ENCODE peak calls at places on chromosomes 5 and 9, in six cellular contexts. H is left ventricle myocardium inferior, K is body of pancreas, G is H1, W is colonic mucosa, P is testis. O is an unnamed sample.

GRCh38 chr5:22998775-22999174 is 145.6 kb upstream of the CDH12 start:
- DNase-seq in H (no peak), K (no peak), G (no peak), W (no peak), P (no peak), O (no peak)

GRCh38 chr9:111483862-111484563 is at the start of gene ECPAS:
- DNase-seq in H (peak), K (peak), G (peak), W (peak), P (peak), O (no peak)

GRCh38 chr5:142767178-142767577 is 3.0 kb upstream of the ARHGAP26 start:
- DNase-seq in H (no peak), K (no peak), G (no peak), W (no peak), P (no peak), O (no peak)

GRCh38 chr5:173823721-173824567 is 64.2 kb upstream of the CPEB4 start:
- DNase-seq in H (no peak), K (peak), G (no peak), W (peak), P (no peak), O (peak)

GRCh38 chr5:38466444-38467189 is 89.8 kb downstream of the LIFR start:
- DNase-seq in H (peak), K (peak), G (no peak), W (peak), P (peak), O (no peak)

GRCh38 chr9:127945338-127945737 is 7.7 kb upstream of the DPM2 start:
- DNase-seq in H (no peak), K (no peak), G (no peak), W (no peak), P (no peak), O (no peak)

GRCh38 chr9:121574771-121575519 is 75.3 kb upstream of the GGTA1 start:
- DNase-seq in H (no peak), K (no peak), G (no peak), W (no peak), P (no peak), O (no peak)

GRCh38 chr9:135471751-135472640 is 7.6 kb upstream of the PPP1R26 start:
- DNase-seq in H (no peak), K (no peak), G (no peak), W (no peak), P (no peak), O (no peak)

GRCh38 chr5:113125371-113125770 is 148.8 kb downstream of the DCP2 start:
- DNase-seq in H (no peak), K (no peak), G (no peak), W (no peak), P (no peak), O (no peak)

GRCh38 chr5:79802995-79803394 is 113.4 kb downstream of the CMYA5 start:
- DNase-seq in H (no peak), K (no peak), G (no peak), W (no peak), P (no peak), O (no peak)

GRCh38 chr9:114690308-114690707 is 8.3 kb upstream of the TEX48 start:
- DNase-seq in H (no peak), K (no peak), G (no peak), W (no peak), P (no peak), O (no peak)

GRCh38 chr9:75167281-75167680 is 79.0 kb downstream of the OSTF1 start:
- DNase-seq in H (no peak), K (no peak), G (no peak), W (no peak), P (no peak), O (no peak)

GRCh38 chr5:113276001-113276400 is 158.8 kb downstream of the TSSK1B start:
- DNase-seq in H (no peak), K (no peak), G (no peak), W (no peak), P (no peak), O (no peak)

GRCh38 chr5:138996120-138996519 is 121.0 kb upstream of the LRRTM2 start:
- DNase-seq in H (no peak), K (no peak), G (no peak), W (no peak), P (no peak), O (no peak)

GRCh38 chr5:132667309-132667708 is 6.5 kb upstream of the IL4 start:
- DNase-seq in H (no peak), K (no peak), G (no peak), W (no peak), P (no peak), O (no peak)

GRCh38 chr5:74070766-74071165 is 444.8 kb downstream of the ARHGEF28 start:
- DNase-seq in H (no peak), K (no peak), G (no peak), W (no peak), P (no peak), O (no peak)

GRCh38 chr5:159402328-159402727 is 72.0 kb upstream of the IL12B start:
- DNase-seq in H (no peak), K (peak), G (peak), W (no peak), P (no peak), O (no peak)

GRCh38 chr5:2783223-2783622 is 31.7 kb upstream of the IRX2 start:
- DNase-seq in H (no peak), K (no peak), G (no peak), W (no peak), P (no peak), O (no peak)

GRCh38 chr9:36542355-36542754 is 30.3 kb upstream of the MELK start:
- DNase-seq in H (no peak), K (no peak), G (no peak), W (no peak), P (no peak), O (no peak)

GRCh38 chr9:127489471-127490115 is 38.3 kb downstream of the LRSAM1 start:
- DNase-seq in H (no peak), K (no peak), G (peak), W (no peak), P (no peak), O (no peak)

GRCh38 chr5:154485092-154485491 is 7.1 kb upstream of the HAND1 start:
- DNase-seq in H (no peak), K (no peak), G (no peak), W (no peak), P (no peak), O (no peak)

GRCh38 chr9:134783699-134784039 is 96.9 kb upstream of the FCN2 start:
- DNase-seq in H (peak), K (no peak), G (no peak), W (no peak), P (peak), O (no peak)

GRCh38 chr5:74543162-74543995 is 97.1 kb downstream of the ENC1 start:
- DNase-seq in H (no peak), K (peak), G (no peak), W (peak), P (no peak), O (peak)

GRCh38 chr9:135898634-135899407 is 8.5 kb downstream of the CAMSAP1 start:
- DNase-seq in H (no peak), K (no peak), G (no peak), W (no peak), P (no peak), O (no peak)

GRCh38 chr5:68240196-68240595 is 24.6 kb downstream of the PIK3R1 start:
- DNase-seq in H (no peak), K (no peak), G (no peak), W (no peak), P (no peak), O (no peak)

GRCh38 chr5:88833371-88834107 is 49.4 kb downstream of the MEF2C start:
- DNase-seq in H (peak), K (no peak), G (no peak), W (no peak), P (peak), O (no peak)

GRCh38 chr5:76986828-76987526 is 34.1 kb downstream of the CRHBP start:
- DNase-seq in H (no peak), K (no peak), G (no peak), W (no peak), P (no peak), O (no peak)

GRCh38 chr9:33329996-33330395 is 39.7 kb downstream of the NFX1 start:
- DNase-seq in H (no peak), K (no peak), G (no peak), W (peak), P (no peak), O (peak)

GRCh38 chr9:136180586-136180985 is 24.3 kb downstream of the LHX3 start:
- DNase-seq in H (no peak), K (no peak), G (no peak), W (no peak), P (no peak), O (no peak)

GRCh38 chr9:2023532-2023931 is 8.4 kb downstream of the SMARCA2 start:
- DNase-seq in H (no peak), K (no peak), G (no peak), W (no peak), P (peak), O (no peak)

GRCh38 chr9:118985851-118986250 is 383.4 kb downstream of the BRINP1 start:
- DNase-seq in H (no peak), K (no peak), G (no peak), W (no peak), P (no peak), O (no peak)

GRCh38 chr5:6729400-6730310 is 16.4 kb downstream of the TENT4A start:
- DNase-seq in H (peak), K (peak), G (no peak), W (no peak), P (no peak), O (no peak)

GRCh38 chr9:69970001-69970531 is 73.6 kb upstream of the MAMDC2 start:
- DNase-seq in H (no peak), K (no peak), G (no peak), W (no peak), P (no peak), O (no peak)
- H3K27ac ChIP-seq in H (no peak), K (no peak), G (no peak), W (no peak), P (no peak), O (peak)

GRCh38 chr9:113137196-113138168 is 13.3 kb upstream of the SLC31A2 start:
- DNase-seq in H (no peak), K (peak), G (no peak), W (no peak), P (no peak), O (no peak)

GRCh38 chr9:113129466-113129865 is 21.3 kb upstream of the SLC31A2 start:
- DNase-seq in H (no peak), K (no peak), G (no peak), W (no peak), P (no peak), O (no peak)

GRCh38 chr9:113131689-113132151 is 19.1 kb upstream of the SLC31A2 start:
- DNase-seq in H (no peak), K (no peak), G (peak), W (no peak), P (no peak), O (no peak)
- H3K27ac ChIP-seq in H (no peak), K (no peak), G (no peak), W (no peak), P (no peak), O (no peak)

GRCh38 chr5:60338846-60339245 is 361.1 kb downstream of the DEPDC1B start:
- DNase-seq in H (no peak), K (no peak), G (no peak), W (no peak), P (no peak), O (no peak)

GRCh38 chr5:60340965-60341471 is 358.9 kb downstream of the DEPDC1B start:
- DNase-seq in H (no peak), K (no peak), G (no peak), W (no peak), P (no peak), O (no peak)

GRCh38 chr5:60340326-60340725 is 359.6 kb downstream of the DEPDC1B start:
- DNase-seq in H (no peak), K (no peak), G (no peak), W (no peak), P (no peak), O (no peak)

GRCh38 chr5:60343102-60343501 is 356.9 kb downstream of the DEPDC1B start:
- DNase-seq in H (no peak), K (no peak), G (no peak), W (no peak), P (no peak), O (no peak)

DNA sequence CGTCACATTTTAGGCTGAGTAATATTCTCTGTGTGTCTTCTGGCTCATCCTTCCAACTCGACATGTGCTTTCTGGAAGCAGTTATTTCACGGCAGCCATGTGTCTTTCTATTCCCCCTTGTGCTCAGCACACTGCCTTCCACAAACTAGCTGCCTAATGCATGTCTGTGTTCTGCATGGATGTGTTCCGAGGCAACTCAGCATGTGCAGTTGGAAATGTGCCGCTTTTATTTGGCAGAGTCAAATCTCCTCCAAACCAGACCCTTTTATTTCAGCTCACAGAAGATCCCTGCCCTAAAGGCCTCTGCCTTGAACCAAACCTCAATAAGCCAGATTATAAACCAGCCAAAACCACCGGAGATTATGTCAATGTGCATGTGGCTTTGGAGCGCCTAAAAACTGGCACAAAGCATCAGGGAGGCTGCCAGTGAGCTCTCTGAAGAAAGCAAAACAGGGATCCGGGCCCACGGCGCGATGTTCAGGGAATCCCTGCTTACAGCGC is 360.2 kb downstream of the DEPDC1B start:
- DNase-seq in H (peak), K (no peak), G (no peak), W (no peak), P (no peak), O (no peak)
- H3K27ac ChIP-seq in H (no peak), K (no peak), G (no peak), W (no peak), P (no peak), O (no peak)

GRCh38 chr5:150621301-150621700 is 19.2 kb upstream of the SYNPO start:
- DNase-seq in H (no peak), K (no peak), G (no peak), W (no peak), P (no peak), O (no peak)
- H3K27ac ChIP-seq in H (peak), K (no peak), G (no peak), W (no peak), P (no peak), O (no peak)

GRCh38 chr9:3912260-3912659 is 386.5 kb upstream of the RFX3 start:
- DNase-seq in H (no peak), K (no peak), G (no peak), W (no peak), P (no peak), O (no peak)
- H3K27ac ChIP-seq in H (no peak), K (no peak), G (no peak), W (no peak), P (no peak), O (no peak)

O was measured in epithelial cell of prostate.